ENCODE peak calls at places on chromosomes 2 and 18, in five cellular contexts. One of them, this sample, is unnamed.

GRCh38 chr2:168550670-168551069 is 94.6 kb downstream of the CERS6 start:
- DNase-seq in ACHN: no peak
- DNase-seq in IMR-90: no peak
- DNase-seq in breast epithelium: no peak
- DNase-seq in stimulated activated CD8-positive, alpha-beta memory T cell treated with anti-CD3 and anti-CD28 coated beads, Interleukin-7, amount 100 ng/mL, for 1 hour: no peak
- DNase-seq in this sample: no peak

GRCh38 chr2:164779383-164780057 is 62.1 kb downstream of the COBLL1 start:
- DNase-seq in ACHN: no peak
- DNase-seq in IMR-90: no peak
- DNase-seq in breast epithelium: no peak
- DNase-seq in stimulated activated CD8-positive, alpha-beta memory T cell treated with anti-CD3 and anti-CD28 coated beads, Interleukin-7, amount 100 ng/mL, for 1 hour: no peak
- DNase-seq in this sample: no peak

GRCh38 chr2:67389286-67389685 is 7.8 kb upstream of the ETAA1 start:
- DNase-seq in ACHN: peak
- DNase-seq in IMR-90: peak
- DNase-seq in breast epithelium: no peak
- DNase-seq in stimulated activated CD8-positive, alpha-beta memory T cell treated with anti-CD3 and anti-CD28 coated beads, Interleukin-7, amount 100 ng/mL, for 1 hour: no peak
- DNase-seq in this sample: no peak

GRCh38 chr2:218366621-218367414 is 10.2 kb downstream of the CATIP start:
- DNase-seq in ACHN: no peak
- DNase-seq in IMR-90: no peak
- DNase-seq in breast epithelium: no peak
- DNase-seq in stimulated activated CD8-positive, alpha-beta memory T cell treated with anti-CD3 and anti-CD28 coated beads, Interleukin-7, amount 100 ng/mL, for 1 hour: no peak
- DNase-seq in this sample: no peak

GRCh38 chr2:20593072-20594034 is 57.5 kb downstream of the HS1BP3 start:
- DNase-seq in ACHN: peak
- DNase-seq in IMR-90: peak
- DNase-seq in breast epithelium: peak
- DNase-seq in stimulated activated CD8-positive, alpha-beta memory T cell treated with anti-CD3 and anti-CD28 coated beads, Interleukin-7, amount 100 ng/mL, for 1 hour: no peak
- DNase-seq in this sample: peak

GRCh38 chr2:7325186-7325585 is 408.0 kb downstream of the RNF144A start:
- DNase-seq in ACHN: no peak
- DNase-seq in IMR-90: no peak
- DNase-seq in breast epithelium: no peak
- DNase-seq in stimulated activated CD8-positive, alpha-beta memory T cell treated with anti-CD3 and anti-CD28 coated beads, Interleukin-7, amount 100 ng/mL, for 1 hour: no peak
- DNase-seq in this sample: no peak

GRCh38 chr2:235511751-235512698 is 18.2 kb downstream of the AGAP1 start:
- DNase-seq in ACHN: no peak
- DNase-seq in IMR-90: no peak
- DNase-seq in breast epithelium: no peak
- DNase-seq in stimulated activated CD8-positive, alpha-beta memory T cell treated with anti-CD3 and anti-CD28 coated beads, Interleukin-7, amount 100 ng/mL, for 1 hour: no peak
- DNase-seq in this sample: no peak

GRCh38 chr18:30683836-30684235 is 358.7 kb downstream of the DSC3 start:
- DNase-seq in ACHN: no peak
- DNase-seq in IMR-90: no peak
- DNase-seq in breast epithelium: no peak
- DNase-seq in stimulated activated CD8-positive, alpha-beta memory T cell treated with anti-CD3 and anti-CD28 coated beads, Interleukin-7, amount 100 ng/mL, for 1 hour: no peak
- DNase-seq in this sample: no peak

GRCh38 chr2:69608109-69608508 is 35.4 kb downstream of the AAK1 start:
- DNase-seq in ACHN: no peak
- DNase-seq in IMR-90: no peak
- DNase-seq in breast epithelium: no peak
- DNase-seq in stimulated activated CD8-positive, alpha-beta memory T cell treated with anti-CD3 and anti-CD28 coated beads, Interleukin-7, amount 100 ng/mL, for 1 hour: no peak
- DNase-seq in this sample: no peak

GRCh38 chr2:98607741-98608117 is 583 bp downstream of the COA5 start:
- DNase-seq in ACHN: peak
- DNase-seq in IMR-90: peak
- DNase-seq in breast epithelium: no peak
- DNase-seq in stimulated activated CD8-positive, alpha-beta memory T cell treated with anti-CD3 and anti-CD28 coated beads, Interleukin-7, amount 100 ng/mL, for 1 hour: no peak
- DNase-seq in this sample: peak

GRCh38 chr2:37500031-37500430 is 155.6 kb downstream of the QPCT start:
- DNase-seq in ACHN: no peak
- DNase-seq in IMR-90: peak
- DNase-seq in breast epithelium: no peak
- DNase-seq in stimulated activated CD8-positive, alpha-beta memory T cell treated with anti-CD3 and anti-CD28 coated beads, Interleukin-7, amount 100 ng/mL, for 1 hour: no peak
- DNase-seq in this sample: no peak

GRCh38 chr2:63520793-63521192 is 67.5 kb downstream of the WDPCP start:
- DNase-seq in ACHN: no peak
- DNase-seq in IMR-90: no peak
- DNase-seq in breast epithelium: no peak
- DNase-seq in stimulated activated CD8-positive, alpha-beta memory T cell treated with anti-CD3 and anti-CD28 coated beads, Interleukin-7, amount 100 ng/mL, for 1 hour: no peak
- DNase-seq in this sample: no peak

GRCh38 chr18:48573632-48574293 is 34.9 kb downstream of the CTIF start:
- DNase-seq in ACHN: no peak
- DNase-seq in IMR-90: no peak
- DNase-seq in breast epithelium: no peak
- DNase-seq in stimulated activated CD8-positive, alpha-beta memory T cell treated with anti-CD3 and anti-CD28 coated beads, Interleukin-7, amount 100 ng/mL, for 1 hour: no peak
- DNase-seq in this sample: no peak

GRCh38 chr2:27184115-27184514 is 27.7 kb upstream of the ATRAID start:
- DNase-seq in ACHN: no peak
- DNase-seq in IMR-90: no peak
- DNase-seq in breast epithelium: no peak
- DNase-seq in stimulated activated CD8-positive, alpha-beta memory T cell treated with anti-CD3 and anti-CD28 coated beads, Interleukin-7, amount 100 ng/mL, for 1 hour: no peak
- DNase-seq in this sample: no peak

GRCh38 chr18:55121397-55122170 is 162.3 kb upstream of the CCDC68 start:
- DNase-seq in ACHN: no peak
- DNase-seq in IMR-90: no peak
- DNase-seq in breast epithelium: no peak
- DNase-seq in stimulated activated CD8-positive, alpha-beta memory T cell treated with anti-CD3 and anti-CD28 coated beads, Interleukin-7, amount 100 ng/mL, for 1 hour: no peak
- DNase-seq in this sample: no peak

GRCh38 chr2:208042041-208042440 is 16.7 kb upstream of the PLEKHM3 start:
- DNase-seq in ACHN: no peak
- DNase-seq in IMR-90: peak
- DNase-seq in breast epithelium: no peak
- DNase-seq in stimulated activated CD8-positive, alpha-beta memory T cell treated with anti-CD3 and anti-CD28 coated beads, Interleukin-7, amount 100 ng/mL, for 1 hour: no peak
- DNase-seq in this sample: peak

GRCh38 chr2:237048595-237048994 is 37.1 kb upstream of the COPS8 start:
- DNase-seq in ACHN: no peak
- DNase-seq in IMR-90: no peak
- DNase-seq in breast epithelium: no peak
- DNase-seq in stimulated activated CD8-positive, alpha-beta memory T cell treated with anti-CD3 and anti-CD28 coated beads, Interleukin-7, amount 100 ng/mL, for 1 hour: no peak
- DNase-seq in this sample: no peak

GRCh38 chr2:30628341-30628740 is 178.9 kb downstream of the CAPN13 start:
- DNase-seq in ACHN: peak
- DNase-seq in IMR-90: peak
- DNase-seq in breast epithelium: no peak
- DNase-seq in stimulated activated CD8-positive, alpha-beta memory T cell treated with anti-CD3 and anti-CD28 coated beads, Interleukin-7, amount 100 ng/mL, for 1 hour: no peak
- DNase-seq in this sample: no peak

GRCh38 chr2:20674974-20675679 is 8.2 kb downstream of the GDF7 start:
- DNase-seq in ACHN: peak
- DNase-seq in IMR-90: peak
- DNase-seq in breast epithelium: no peak
- DNase-seq in stimulated activated CD8-positive, alpha-beta memory T cell treated with anti-CD3 and anti-CD28 coated beads, Interleukin-7, amount 100 ng/mL, for 1 hour: no peak
- DNase-seq in this sample: peak

GRCh38 chr18:68791801-68792200 is 6.1 kb upstream of the CCDC102B start:
- DNase-seq in ACHN: peak
- DNase-seq in IMR-90: peak
- DNase-seq in breast epithelium: no peak
- DNase-seq in stimulated activated CD8-positive, alpha-beta memory T cell treated with anti-CD3 and anti-CD28 coated beads, Interleukin-7, amount 100 ng/mL, for 1 hour: no peak
- DNase-seq in this sample: peak

GRCh38 chr2:105176429-105176828 is 65.1 kb upstream of the GPR45 start:
- DNase-seq in ACHN: no peak
- DNase-seq in IMR-90: no peak
- DNase-seq in breast epithelium: no peak
- DNase-seq in stimulated activated CD8-positive, alpha-beta memory T cell treated with anti-CD3 and anti-CD28 coated beads, Interleukin-7, amount 100 ng/mL, for 1 hour: no peak
- DNase-seq in this sample: no peak

GRCh38 chr2:182522428-182522896 is 95.6 kb upstream of the PDE1A start:
- DNase-seq in ACHN: peak
- DNase-seq in IMR-90: no peak
- DNase-seq in breast epithelium: no peak
- DNase-seq in stimulated activated CD8-positive, alpha-beta memory T cell treated with anti-CD3 and anti-CD28 coated beads, Interleukin-7, amount 100 ng/mL, for 1 hour: no peak
- DNase-seq in this sample: no peak

GRCh38 chr2:69118609-69119008 is 105.6 kb downstream of the ANTXR1 start:
- DNase-seq in ACHN: no peak
- DNase-seq in IMR-90: peak
- DNase-seq in breast epithelium: no peak
- DNase-seq in stimulated activated CD8-positive, alpha-beta memory T cell treated with anti-CD3 and anti-CD28 coated beads, Interleukin-7, amount 100 ng/mL, for 1 hour: no peak
- DNase-seq in this sample: no peak

GRCh38 chr2:181483876-181484275 is 26.7 kb downstream of the ITGA4 start:
- DNase-seq in ACHN: no peak
- DNase-seq in IMR-90: no peak
- DNase-seq in breast epithelium: no peak
- DNase-seq in stimulated activated CD8-positive, alpha-beta memory T cell treated with anti-CD3 and anti-CD28 coated beads, Interleukin-7, amount 100 ng/mL, for 1 hour: no peak
- DNase-seq in this sample: no peak

GRCh38 chr2:201933792-201934229 is 99.8 kb upstream of the FZD7 start:
- DNase-seq in ACHN: no peak
- DNase-seq in IMR-90: no peak
- DNase-seq in breast epithelium: no peak
- DNase-seq in stimulated activated CD8-positive, alpha-beta memory T cell treated with anti-CD3 and anti-CD28 coated beads, Interleukin-7, amount 100 ng/mL, for 1 hour: no peak
- DNase-seq in this sample: no peak

GRCh38 chr18:44602845-44603244 is 77.8 kb upstream of the SETBP1 start:
- DNase-seq in ACHN: no peak
- DNase-seq in IMR-90: no peak
- DNase-seq in breast epithelium: no peak
- DNase-seq in stimulated activated CD8-positive, alpha-beta memory T cell treated with anti-CD3 and anti-CD28 coated beads, Interleukin-7, amount 100 ng/mL, for 1 hour: no peak
- DNase-seq in this sample: no peak

GRCh38 chr2:44740678-44741077 is 200.8 kb upstream of the SIX3 start:
- DNase-seq in ACHN: no peak
- DNase-seq in IMR-90: peak
- DNase-seq in breast epithelium: no peak
- DNase-seq in stimulated activated CD8-positive, alpha-beta memory T cell treated with anti-CD3 and anti-CD28 coated beads, Interleukin-7, amount 100 ng/mL, for 1 hour: no peak
- DNase-seq in this sample: no peak